ENCODE peak calls at places on chromosome 2, in four cellular contexts. D is stimulated activated CD8-positive, alpha-beta memory T cell treated with anti-CD3 and anti-CD28 coated beads, Interleukin-2, amount 100 ng/mL, for 1 hour; H is LoVo; X is CD4-positive, alpha-beta memory T cell. P is an unnamed sample.

GRCh38 chr2:215542690-215543089 is 106.8 kb upstream of the FN1 start:
- DNase-seq in D (no peak), H (no peak), X (no peak), P (no peak)

GRCh38 chr2:176079851-176080539 is 3.8 kb downstream of the EVX2 start:
- DNase-seq in D (no peak), H (peak; percentile 71), X (no peak), P (peak; percentile 33)

GRCh38 chr2:178650554-178650953 is 156.7 kb downstream of the TTN start:
- DNase-seq in D (no peak), H (no peak), X (no peak), P (no peak)

GRCh38 chr2:238973038-238973772 is 125.3 kb downstream of the TWIST2 start:
- DNase-seq in D (no peak), H (no peak), X (no peak), P (no peak)

GRCh38 chr2:241804326-241805276 is 4.4 kb upstream of the NEU4 start:
- DNase-seq in D (no peak), H (no peak), X (peak; percentile 29), P (no peak)

GRCh38 chr2:1553671-1554295 is 140.5 kb downstream of the TPO start:
- DNase-seq in D (no peak), H (peak; percentile 49), X (no peak), P (no peak)

GRCh38 chr2:148519013-148519412 is 125.5 kb upstream of the EPC2 start:
- DNase-seq in D (no peak), H (no peak), X (no peak), P (no peak)

GRCh38 chr2:133418671-133419070 is 149.6 kb downstream of the NCKAP5 start:
- DNase-seq in D (no peak), H (no peak), X (no peak), P (no peak)

GRCh38 chr2:73111300-73112025 is 1.3 kb downstream of the RAB11FIP5 start:
- DNase-seq in D (no peak), H (peak; percentile 64), X (no peak), P (peak; percentile 12)

GRCh38 chr2:214019229-214019972 is 391.5 kb upstream of the VWC2L start:
- DNase-seq in D (no peak), H (peak; percentile 2), X (no peak), P (peak; percentile 53)

GRCh38 chr2:9532421-9532820 is 23.2 kb downstream of the ADAM17 start:
- DNase-seq in D (no peak), H (no peak), X (no peak), P (no peak)

GRCh38 chr2:60861736-60862135 is 19.6 kb upstream of the REL start:
- DNase-seq in D (no peak), H (no peak), X (no peak), P (no peak)

GRCh38 chr2:9422321-9423099 is 818 bp downstream of the ITGB1BP1 start:
- DNase-seq in D (peak; percentile 7), H (peak; percentile 26), X (peak; percentile 31), P (no peak)

GRCh38 chr2:101111262-101111838 is 39.8 kb downstream of the TBC1D8 start:
- DNase-seq in D (no peak), H (no peak), X (no peak), P (no peak)

GRCh38 chr2:152622228-152622627 is 95.0 kb downstream of the PRPF40A start:
- DNase-seq in D (no peak), H (no peak), X (no peak), P (no peak)

GRCh38 chr2:76867854-76868253 is 654.3 kb downstream of the LRRTM4 start:
- DNase-seq in D (no peak), H (no peak), X (no peak), P (no peak)

GRCh38 chr2:118854507-118855300 is 7.3 kb upstream of the EN1 start:
- DNase-seq in D (no peak), H (no peak), X (no peak), P (no peak)

GRCh38 chr2:233915133-233915532 is 2.0 kb upstream of the TRPM8 start:
- DNase-seq in D (no peak), H (peak; percentile 24), X (no peak), P (no peak)

GRCh38 chr2:132923787-132924186 is 253.8 kb upstream of the LYPD1 start:
- DNase-seq in D (no peak), H (no peak), X (no peak), P (no peak)